ENCODE peak calls at places on chromosomes 5 and 9, in five cellular contexts. One of them, this sample, is unnamed.

GRCh38 chr5:72301557-72301956 is 18.5 kb downstream of the MRPS27 start:
- DNase-seq in neural progenitor cell: peak; percentile 39
- DNase-seq in HCT116: no peak
- DNase-seq in SK-N-SH: no peak
- DNase-seq in GM23248: no peak
- DNase-seq in this sample: no peak

GRCh38 chr5:121693864-121694263 is 157.8 kb upstream of the FTMT start:
- DNase-seq in SK-N-SH: no peak
- DNase-seq in neural progenitor cell: no peak
- DNase-seq in HCT116: no peak
- DNase-seq in GM23248: peak; percentile 3
- DNase-seq in this sample: peak; percentile 25

GRCh38 chr5:41181691-41182564 is 31.4 kb downstream of the C6 start:
- DNase-seq in HCT116: no peak
- DNase-seq in neural progenitor cell: no peak
- DNase-seq in SK-N-SH: no peak
- DNase-seq in GM23248: no peak
- DNase-seq in this sample: no peak

GRCh38 chr9:21974230-21974541 is 20.0 kb downstream of the CDKN2A start:
- DNase-seq in neural progenitor cell: no peak
- DNase-seq in HCT116: no peak
- DNase-seq in GM23248: no peak
- DNase-seq in SK-N-SH: no peak
- DNase-seq in this sample: no peak

GRCh38 chr5:14405706-14406553 is 175.7 kb upstream of the OTULINL start:
- DNase-seq in SK-N-SH: no peak
- DNase-seq in HCT116: no peak
- DNase-seq in neural progenitor cell: no peak
- DNase-seq in GM23248: peak; percentile 36
- DNase-seq in this sample: peak; percentile 84

GRCh38 chr9:93543117-93543516 is 33.3 kb upstream of the PHF2 start:
- DNase-seq in neural progenitor cell: no peak
- DNase-seq in HCT116: no peak
- DNase-seq in SK-N-SH: no peak
- DNase-seq in GM23248: no peak
- DNase-seq in this sample: no peak

GRCh38 chr5:21774791-21775190 is 1078.4 kb downstream of the CDH12 start:
- DNase-seq in SK-N-SH: no peak
- DNase-seq in neural progenitor cell: no peak
- DNase-seq in GM23248: no peak
- DNase-seq in HCT116: no peak
- DNase-seq in this sample: peak; percentile 100

GRCh38 chr5:147417133-147417813 is 92.6 kb downstream of the DPYSL3 start:
- DNase-seq in SK-N-SH: no peak
- DNase-seq in neural progenitor cell: no peak
- DNase-seq in HCT116: no peak
- DNase-seq in GM23248: peak; percentile 60
- DNase-seq in this sample: peak; percentile 33

GRCh38 chr9:133727277-133727875 is 10.8 kb downstream of the SARDH start:
- DNase-seq in SK-N-SH: peak; percentile 46
- DNase-seq in HCT116: no peak
- DNase-seq in GM23248: no peak
- DNase-seq in neural progenitor cell: peak; percentile 4
- DNase-seq in this sample: peak; percentile 7

GRCh38 chr9:107890921-107891465 is 401.4 kb upstream of the KLF4 start:
- DNase-seq in GM23248: peak; percentile 57
- DNase-seq in SK-N-SH: no peak
- DNase-seq in neural progenitor cell: no peak
- DNase-seq in HCT116: no peak
- DNase-seq in this sample: peak; percentile 9

GRCh38 chr5:88729476-88730182 is 153.4 kb downstream of the MEF2C start:
- DNase-seq in GM23248: peak; percentile 82
- DNase-seq in neural progenitor cell: peak; percentile 84
- DNase-seq in SK-N-SH: peak; percentile 29
- DNase-seq in HCT116: peak; percentile 75
- DNase-seq in this sample: peak; percentile 88

GRCh38 chr5:173689171-173689676 is 72.8 kb upstream of the BOD1 start:
- DNase-seq in SK-N-SH: no peak
- DNase-seq in GM23248: no peak
- DNase-seq in HCT116: no peak
- DNase-seq in neural progenitor cell: peak; percentile 24
- DNase-seq in this sample: no peak

GRCh38 chr5:2307631-2308030 is 424.9 kb upstream of the IRX4 start:
- DNase-seq in SK-N-SH: no peak
- DNase-seq in GM23248: no peak
- DNase-seq in neural progenitor cell: no peak
- DNase-seq in HCT116: no peak
- DNase-seq in this sample: no peak

GRCh38 chr5:110309222-110309621 is 417.2 kb downstream of the TMEM232 start:
- DNase-seq in GM23248: no peak
- DNase-seq in HCT116: no peak
- DNase-seq in neural progenitor cell: no peak
- DNase-seq in SK-N-SH: no peak
- DNase-seq in this sample: no peak

GRCh38 chr9:122076773-122077172 is 16.3 kb downstream of the TTLL11 start:
- DNase-seq in HCT116: no peak
- DNase-seq in GM23248: no peak
- DNase-seq in neural progenitor cell: no peak
- DNase-seq in SK-N-SH: no peak
- DNase-seq in this sample: no peak

GRCh38 chr9:121985792-121986494 is 107.2 kb downstream of the TTLL11 start:
- DNase-seq in GM23248: peak; percentile 43
- DNase-seq in neural progenitor cell: no peak
- DNase-seq in HCT116: no peak
- DNase-seq in SK-N-SH: no peak
- DNase-seq in this sample: no peak

GRCh38 chr9:137278061-137278912 is 761 bp downstream of the TOR4A start:
- DNase-seq in SK-N-SH: peak; percentile 27
- DNase-seq in HCT116: no peak
- DNase-seq in neural progenitor cell: no peak
- DNase-seq in GM23248: peak; percentile 62
- DNase-seq in this sample: no peak

GRCh38 chr9:77170991-77171699 is 6.2 kb upstream of the VPS13A start:
- DNase-seq in neural progenitor cell: no peak
- DNase-seq in SK-N-SH: no peak
- DNase-seq in GM23248: no peak
- DNase-seq in HCT116: no peak
- DNase-seq in this sample: no peak

GRCh38 chr9:134607971-134608370 is 33.6 kb upstream of the COL5A1 start:
- DNase-seq in SK-N-SH: no peak
- DNase-seq in neural progenitor cell: no peak
- DNase-seq in HCT116: no peak
- DNase-seq in GM23248: no peak
- DNase-seq in this sample: no peak

GRCh38 chr9:2017459-2018161 is 2.5 kb downstream of the SMARCA2 start:
- DNase-seq in HCT116: no peak
- DNase-seq in GM23248: peak; percentile 89
- DNase-seq in neural progenitor cell: peak; percentile 65
- DNase-seq in SK-N-SH: peak; percentile 70
- DNase-seq in this sample: peak; percentile 47

GRCh38 chr5:52710310-52710971 is 77.3 kb upstream of the ITGA1 start:
- DNase-seq in HCT116: no peak
- DNase-seq in GM23248: no peak
- DNase-seq in SK-N-SH: no peak
- DNase-seq in neural progenitor cell: no peak
- DNase-seq in this sample: no peak
- TF ChIP-seq EZH2phosphoT487 in HCT116: no peak
- TF ChIP-seq EZH2phosphoT487 in GM23248: no peak
- TF ChIP-seq EZH2phosphoT487 in SK-N-SH: no peak
- TF ChIP-seq EZH2phosphoT487 in neural progenitor cell: no peak
- TF ChIP-seq EZH2phosphoT487 in this sample: no peak

GRCh38 chr5:122846051-122846567 is 696 bp downstream of the SNX24 start:
- DNase-seq in HCT116: no peak
- DNase-seq in neural progenitor cell: peak; percentile 18
- DNase-seq in GM23248: peak; percentile 83
- DNase-seq in SK-N-SH: peak; percentile 30
- DNase-seq in this sample: peak; percentile 89
- H3K9ac ChIP-seq in HCT116: peak overlapping the region; percentile 72
- H3K9ac ChIP-seq in neural progenitor cell: peak overlapping the region; percentile 35
- H3K9ac ChIP-seq in GM23248: peak overlapping the region; percentile 89
- H3K9ac ChIP-seq in SK-N-SH: peak overlapping the region; percentile 83
- H3K9ac ChIP-seq in this sample: peak overlapping the region; percentile 72

GRCh38 chr5:75361310-75361709 is 24.3 kb downstream of the HMGCR start:
- DNase-seq in HCT116: no peak
- DNase-seq in neural progenitor cell: no peak
- DNase-seq in SK-N-SH: no peak
- DNase-seq in GM23248: no peak
- DNase-seq in this sample: no peak

GRCh38 chr5:75363111-75363510 is 26.1 kb downstream of the HMGCR start:
- DNase-seq in SK-N-SH: no peak
- DNase-seq in HCT116: no peak
- DNase-seq in neural progenitor cell: peak; percentile 14
- DNase-seq in GM23248: no peak
- DNase-seq in this sample: no peak

GRCh38 chr5:75363726-75364495 is 26.9 kb downstream of the HMGCR start:
- DNase-seq in HCT116: no peak
- DNase-seq in GM23248: no peak
- DNase-seq in SK-N-SH: no peak
- DNase-seq in neural progenitor cell: no peak
- DNase-seq in this sample: no peak

GRCh38 chr5:75364571-75365280 is 27.7 kb downstream of the HMGCR start:
- DNase-seq in GM23248: no peak
- DNase-seq in SK-N-SH: no peak
- DNase-seq in HCT116: no peak
- DNase-seq in neural progenitor cell: peak; percentile 13
- DNase-seq in this sample: no peak

DNA sequence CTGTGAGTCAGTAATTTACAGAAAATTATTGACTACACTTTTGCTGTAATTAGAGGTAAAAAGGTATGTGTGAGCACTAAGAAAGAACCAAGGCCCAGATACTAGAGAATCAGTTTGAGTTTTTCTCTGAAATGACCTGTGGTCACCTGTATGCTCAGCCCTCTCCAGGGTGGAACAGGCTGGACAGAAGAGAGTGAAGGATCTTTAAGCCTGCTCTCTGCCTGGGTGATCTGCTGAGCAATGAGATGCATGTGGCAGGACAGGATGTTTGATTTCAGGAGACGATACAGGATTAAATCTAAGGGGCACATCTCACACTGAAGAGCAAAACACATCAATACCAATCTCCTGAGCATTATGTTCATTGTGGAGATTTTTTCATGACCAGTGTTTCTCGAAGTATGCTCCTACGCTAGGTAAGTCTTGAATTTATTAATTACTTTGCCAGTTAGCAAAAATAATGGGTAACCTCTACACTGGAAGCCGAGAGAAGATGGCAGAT is 25.5 kb downstream of the HMGCR start:
- DNase-seq in HCT116: no peak
- DNase-seq in SK-N-SH: no peak
- DNase-seq in neural progenitor cell: no peak
- DNase-seq in GM23248: no peak
- DNase-seq in this sample: no peak
- H3K27ac ChIP-seq in HCT116: no peak overlapping the region
- H3K27ac ChIP-seq in SK-N-SH: no peak overlapping the region
- H3K27ac ChIP-seq in neural progenitor cell: peak overlapping the region; percentile 76
- H3K27ac ChIP-seq in GM23248: no peak overlapping the region
- H3K27ac ChIP-seq in this sample: no peak overlapping the region

GRCh38 chr5:113518884-113519283 is 5.4 kb downstream of the YTHDC2 start:
- DNase-seq in GM23248: no peak
- DNase-seq in neural progenitor cell: no peak
- DNase-seq in HCT116: no peak
- DNase-seq in SK-N-SH: no peak
- DNase-seq in this sample: no peak

GRCh38 chr5:113520899-113521298 is 7.4 kb downstream of the YTHDC2 start:
- DNase-seq in GM23248: no peak
- DNase-seq in HCT116: no peak
- DNase-seq in neural progenitor cell: no peak
- DNase-seq in SK-N-SH: no peak
- DNase-seq in this sample: no peak

GRCh38 chr5:113520429-113520828 is 6.9 kb downstream of the YTHDC2 start:
- DNase-seq in HCT116: no peak
- DNase-seq in neural progenitor cell: no peak
- DNase-seq in GM23248: peak; percentile 78
- DNase-seq in SK-N-SH: no peak
- DNase-seq in this sample: no peak

GRCh38 chr5:113523168-113523567 is 9.7 kb downstream of the YTHDC2 start:
- DNase-seq in GM23248: no peak
- DNase-seq in neural progenitor cell: no peak
- DNase-seq in SK-N-SH: no peak
- DNase-seq in HCT116: no peak
- DNase-seq in this sample: no peak

GRCh38 chr5:113519412-113519811 is 5.9 kb downstream of the YTHDC2 start:
- DNase-seq in neural progenitor cell: no peak
- DNase-seq in SK-N-SH: no peak
- DNase-seq in HCT116: no peak
- DNase-seq in GM23248: no peak
- DNase-seq in this sample: no peak
- TF ChIP-seq EZH2phosphoT487 in neural progenitor cell: no peak
- TF ChIP-seq EZH2phosphoT487 in SK-N-SH: no peak
- TF ChIP-seq EZH2phosphoT487 in HCT116: no peak
- TF ChIP-seq EZH2phosphoT487 in GM23248: no peak
- TF ChIP-seq EZH2phosphoT487 in this sample: no peak

GRCh38 chr5:111447099-111447498 is 65.2 kb downstream of the STARD4 start:
- DNase-seq in HCT116: no peak
- DNase-seq in neural progenitor cell: no peak
- DNase-seq in SK-N-SH: no peak
- DNase-seq in GM23248: peak; percentile 42
- DNase-seq in this sample: no peak

GRCh38 chr5:111453290-111453689 is 59.0 kb downstream of the STARD4 start:
- DNase-seq in HCT116: no peak
- DNase-seq in GM23248: peak; percentile 59
- DNase-seq in neural progenitor cell: no peak
- DNase-seq in SK-N-SH: no peak
- DNase-seq in this sample: no peak

GRCh38 chr5:111453747-111454146 is 58.6 kb downstream of the STARD4 start:
- DNase-seq in GM23248: peak; percentile 61
- DNase-seq in neural progenitor cell: no peak
- DNase-seq in SK-N-SH: peak; percentile 67
- DNase-seq in HCT116: no peak
- DNase-seq in this sample: no peak

GRCh38 chr5:111447822-111448221 is 64.5 kb downstream of the STARD4 start:
- DNase-seq in neural progenitor cell: peak; percentile 48
- DNase-seq in SK-N-SH: no peak
- DNase-seq in GM23248: no peak
- DNase-seq in HCT116: no peak
- DNase-seq in this sample: no peak
- H3K9ac ChIP-seq in neural progenitor cell: no peak overlapping the region
- H3K9ac ChIP-seq in SK-N-SH: no peak overlapping the region
- H3K9ac ChIP-seq in GM23248: no peak overlapping the region
- H3K9ac ChIP-seq in HCT116: no peak overlapping the region
- H3K9ac ChIP-seq in this sample: no peak overlapping the region

GRCh38 chr5:4947899-4948556 is 192.1 kb upstream of the ADAMTS16 start:
- DNase-seq in SK-N-SH: no peak
- DNase-seq in HCT116: no peak
- DNase-seq in neural progenitor cell: no peak
- DNase-seq in GM23248: peak; percentile 31
- DNase-seq in this sample: no peak
- H3K27ac ChIP-seq in SK-N-SH: no peak overlapping the region
- H3K27ac ChIP-seq in HCT116: no peak overlapping the region
- H3K27ac ChIP-seq in neural progenitor cell: no peak overlapping the region
- H3K27ac ChIP-seq in GM23248: no peak overlapping the region
- H3K27ac ChIP-seq in this sample: no peak overlapping the region

DNA sequence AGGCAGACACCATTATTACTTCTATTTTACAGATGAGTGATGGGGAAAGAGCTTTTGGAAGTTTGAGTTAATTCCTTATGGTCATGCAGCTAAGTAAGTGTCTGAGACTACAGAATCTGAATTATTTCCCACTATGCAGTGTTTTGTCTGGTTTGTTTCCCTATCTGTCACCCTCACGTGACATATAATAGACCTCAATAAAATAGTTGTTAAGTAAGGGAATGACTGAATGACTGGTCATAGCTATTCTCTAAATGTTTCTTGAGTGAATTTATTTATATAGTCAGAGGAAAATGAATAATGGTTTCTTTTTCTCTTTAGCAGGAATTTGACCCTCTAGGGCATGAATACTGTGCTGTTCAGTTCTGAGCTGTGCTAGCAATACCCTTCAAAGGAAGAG is 10.2 kb downstream of the TRIM32 start:
- DNase-seq in GM23248: peak; percentile 82
- DNase-seq in SK-N-SH: no peak
- DNase-seq in HCT116: no peak
- DNase-seq in neural progenitor cell: no peak
- DNase-seq in this sample: no peak
- TF ChIP-seq EZH2phosphoT487 in GM23248: no peak
- TF ChIP-seq EZH2phosphoT487 in SK-N-SH: no peak
- TF ChIP-seq EZH2phosphoT487 in HCT116: no peak
- TF ChIP-seq EZH2phosphoT487 in neural progenitor cell: no peak
- TF ChIP-seq EZH2phosphoT487 in this sample: no peak

This sample was measured in PC-3.